ENCODE peak calls at places on chromosome 15, in six cellular contexts. C is IMR-90, S is A549, M is GM12878, I is K562, K is HepG2. O is an unnamed sample.

GRCh38 chr15:74127954-74128784 is 2.2 kb upstream of the ISLR2 start:
- DNase-seq in C (no peak), S (peak; percentile 19), M (no peak), I (no peak), K (no peak), O (no peak)

GRCh38 chr15:56984681-56985515 is 66.5 kb downstream of the TCF12 start:
- DNase-seq in C (peak; percentile 48), S (no peak), M (no peak), I (no peak), K (no peak), O (no peak)

GRCh38 chr15:88090406-88091085 is 166.0 kb downstream of the NTRK3 start:
- DNase-seq in C (no peak), S (no peak), M (no peak), I (no peak), K (no peak), O (no peak)

GRCh38 chr15:57505949-57506391 is 85.7 kb upstream of the MYZAP start:
- DNase-seq in C (no peak), S (peak; percentile 39), M (no peak), I (no peak), K (no peak), O (no peak)

GRCh38 chr15:70058642-70059360 is 38.9 kb downstream of the TLE3 start:
- DNase-seq in C (no peak), S (no peak), M (no peak), I (no peak), K (no peak), O (no peak)

GRCh38 chr15:85379403-85380131 is 836 bp upstream of the AKAP13 start:
- DNase-seq in C (no peak), S (peak; percentile 27), M (no peak), I (no peak), K (no peak), O (no peak)

GRCh38 chr15:71083349-71083748 is 31.9 kb upstream of the THSD4 start:
- DNase-seq in C (peak; percentile 91), S (no peak), M (no peak), I (no peak), K (no peak), O (no peak)

GRCh38 chr15:58229297-58229768 is 91.2 kb downstream of the AQP9 start:
- DNase-seq in C (peak; percentile 21), S (no peak), M (no peak), I (no peak), K (peak; percentile 47), O (no peak)

GRCh38 chr15:80730395-80730794 is 35.3 kb downstream of the ABHD17C start:
- DNase-seq in C (no peak), S (no peak), M (no peak), I (no peak), K (no peak), O (no peak)

GRCh38 chr15:82643992-82644391 is 3.2 kb downstream of the CPEB1 start:
- DNase-seq in C (no peak), S (no peak), M (no peak), I (peak; percentile 64), K (no peak), O (peak; percentile 30)

GRCh38 chr15:38520035-38520434 is 44.6 kb downstream of the RASGRP1 start:
- DNase-seq in C (no peak), S (no peak), M (no peak), I (no peak), K (no peak), O (no peak)

GRCh38 chr15:31399544-31400171 is 73.0 kb downstream of the KLF13 start:
- DNase-seq in C (peak; percentile 15), S (no peak), M (no peak), I (no peak), K (no peak), O (no peak)

GRCh38 chr15:68553994-68554715 is 24.6 kb upstream of the CORO2B start:
- DNase-seq in C (peak; percentile 58), S (peak; percentile 71), M (no peak), I (peak; percentile 73), K (peak; percentile 61), O (peak; percentile 72)

GRCh38 chr15:40313531-40314398 is 6.0 kb upstream of the PLCB2 start:
- DNase-seq in C (no peak), S (no peak), M (no peak), I (no peak), K (peak; percentile 53), O (no peak)

GRCh38 chr15:64780600-64781156 is 5.3 kb upstream of the RBPMS2 start:
- DNase-seq in C (no peak), S (no peak), M (no peak), I (no peak), K (no peak), O (no peak)

GRCh38 chr15:38589502-38589901 is 24.9 kb upstream of the RASGRP1 start:
- DNase-seq in C (peak; percentile 85), S (peak; percentile 49), M (no peak), I (no peak), K (no peak), O (no peak)

GRCh38 chr15:33226559-33227181 is 32.2 kb upstream of the FMN1 start:
- DNase-seq in C (no peak), S (peak; percentile 85), M (peak; percentile 52), I (no peak), K (no peak), O (peak; percentile 34)

GRCh38 chr15:73573572-73573971 is 59.6 kb downstream of the NPTN start:
- DNase-seq in C (peak; percentile 97), S (no peak), M (no peak), I (no peak), K (no peak), O (no peak)

GRCh38 chr15:68638953-68639500 is 60.2 kb downstream of the CORO2B start:
- DNase-seq in C (peak; percentile 57), S (no peak), M (no peak), I (no peak), K (no peak), O (no peak)

GRCh38 chr15:80201256-80202015 is 48.6 kb downstream of the FAH start:
- DNase-seq in C (no peak), S (no peak), M (no peak), I (no peak), K (no peak), O (no peak)

GRCh38 chr15:33059184-33059583 is 135.3 kb downstream of the FMN1 start:
- DNase-seq in C (peak; percentile 80), S (no peak), M (no peak), I (no peak), K (no peak), O (no peak)

GRCh38 chr15:48945386-48945785 is 18.3 kb downstream of the SHC4 start:
- DNase-seq in C (no peak), S (no peak), M (no peak), I (no peak), K (no peak), O (no peak)

GRCh38 chr15:89958107-89958805 is 42.9 kb upstream of the ZNF710 start:
- DNase-seq in C (no peak), S (no peak), M (no peak), I (no peak), K (peak; percentile 24), O (no peak)

GRCh38 chr15:74208901-74209559 is 6.4 kb upstream of the STRA6 start:
- DNase-seq in C (peak; percentile 48), S (no peak), M (no peak), I (peak; percentile 61), K (peak; percentile 60), O (no peak)

GRCh38 chr15:44536298-44536961 is 517 bp upstream of the EIF3J start:
- DNase-seq in C (peak; percentile 68), S (no peak), M (no peak), I (peak; percentile 85), K (peak; percentile 77), O (peak; percentile 58)

GRCh38 chr15:51133140-51133630 is 38.5 kb upstream of the TNFAIP8L3 start:
- DNase-seq in C (no peak), S (no peak), M (no peak), I (no peak), K (no peak), O (no peak)

GRCh38 chr15:31272558-31273257 is 53.9 kb upstream of the KLF13 start:
- DNase-seq in C (no peak), S (no peak), M (no peak), I (no peak), K (no peak), O (no peak)

GRCh38 chr15:39468341-39468740 is 112.5 kb upstream of the THBS1 start:
- DNase-seq in C (no peak), S (no peak), M (no peak), I (no peak), K (no peak), O (no peak)

GRCh38 chr15:42679285-42680141 is 57.4 kb downstream of the CDAN1 start:
- DNase-seq in C (no peak), S (peak; percentile 5), M (no peak), I (no peak), K (no peak), O (no peak)

DNA sequence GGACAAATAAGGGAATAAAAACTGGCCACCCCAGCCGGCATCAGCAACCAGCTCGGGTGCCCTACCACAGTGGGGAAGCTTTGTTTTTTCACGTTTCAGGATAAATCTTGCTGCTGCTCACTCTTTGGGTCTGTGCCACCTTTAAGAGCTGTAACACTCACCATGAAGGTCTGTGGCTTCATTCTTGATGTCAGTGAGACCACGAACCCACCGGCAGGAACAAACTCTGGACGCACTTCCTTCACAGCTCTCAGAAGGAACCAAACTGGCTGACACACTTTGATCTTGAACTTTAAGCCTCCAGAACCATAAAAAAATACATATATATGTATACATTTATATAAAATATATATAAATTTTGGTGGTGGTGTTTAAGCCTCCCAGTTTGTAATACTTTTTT is 197.6 kb upstream of the SLCO3A1 start:
- DNase-seq in C (no peak), S (no peak), M (no peak), I (no peak), K (no peak), O (no peak)
- TF ChIP-seq BHLHE40 in C (no peak), S (no peak), M (no peak), I (no peak), K (no peak), O (no peak)

GRCh38 chr15:66195621-66196230 is 57.8 kb downstream of the MEGF11 start:
- DNase-seq in C (no peak), S (no peak), M (no peak), I (no peak), K (no peak), O (no peak)

GRCh38 chr15:66193066-66193465 is 60.5 kb downstream of the MEGF11 start:
- DNase-seq in C (peak; percentile 5), S (no peak), M (no peak), I (no peak), K (no peak), O (no peak)

GRCh38 chr15:66196565-66196964 is 57.0 kb downstream of the MEGF11 start:
- DNase-seq in C (peak; percentile 2), S (no peak), M (no peak), I (no peak), K (no peak), O (no peak)
- TF ChIP-seq BHLHE40 in C (no peak), S (no peak), M (no peak), I (no peak), K (no peak), O (no peak)

GRCh38 chr15:28097656-28098359 is 1.3 kb downstream of the OCA2 start:
- DNase-seq in C (no peak), S (no peak), M (no peak), I (no peak), K (no peak), O (no peak)
- TF ChIP-seq BHLHE40 in C (no peak), S (no peak), M (no peak), I (no peak), K (no peak), O (no peak)

DNA sequence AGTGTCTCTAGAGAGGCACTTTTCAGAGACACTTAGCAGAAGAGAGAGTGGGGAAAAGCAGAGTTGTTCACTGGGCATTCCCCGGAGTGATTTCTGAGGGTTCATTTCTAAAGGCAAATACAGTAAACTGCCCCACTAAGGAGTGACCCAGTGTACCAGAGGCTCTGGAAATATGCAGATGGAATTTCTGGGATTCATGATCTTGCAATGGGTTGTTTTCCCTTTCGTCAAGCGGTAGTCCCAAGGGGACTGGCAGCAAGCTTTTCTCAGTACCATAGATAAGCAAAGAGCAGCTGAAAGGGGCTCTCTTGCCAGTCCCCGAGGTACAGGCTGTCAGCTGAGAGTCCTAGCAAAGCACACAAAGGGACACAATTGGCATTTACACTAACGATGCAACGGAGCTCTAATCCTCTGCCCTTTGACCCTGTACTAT is 155.6 kb downstream of the SEMA6D start:
- DNase-seq in C (no peak), S (no peak), M (no peak), I (no peak), K (no peak), O (no peak)
- TF ChIP-seq BHLHE40 in C (no peak), S (no peak), M (no peak), I (no peak), K (no peak), O (no peak)